ENCODE peak calls at places on chromosomes 6 and 20, in six cellular contexts. One of them, this sample, is unnamed.

GRCh38 chr20:54197621-54198604 is 10.0 kb upstream of the PFDN4 start:
- DNase-seq in H1: no peak
- DNase-seq in neuronal stem cell: no peak
- DNase-seq in IMR-90: peak
- DNase-seq in H9: no peak
- DNase-seq in mesenchymal stem cell: no peak
- DNase-seq in this sample: no peak

GRCh38 chr6:158560787-158561246 is 926 bp downstream of the TMEM181 start:
- DNase-seq in H1: no peak
- DNase-seq in neuronal stem cell: no peak
- DNase-seq in IMR-90: no peak
- DNase-seq in H9: no peak
- DNase-seq in mesenchymal stem cell: peak
- DNase-seq in this sample: peak

GRCh38 chr6:113763311-113763766 is 93.8 kb upstream of the MARCKS start:
- DNase-seq in H1: no peak
- DNase-seq in neuronal stem cell: no peak
- DNase-seq in IMR-90: peak
- DNase-seq in H9: no peak
- DNase-seq in mesenchymal stem cell: no peak
- DNase-seq in this sample: peak

GRCh38 chr6:130734161-130734560 is 93.0 kb upstream of the SMLR1 start:
- DNase-seq in H1: no peak
- DNase-seq in neuronal stem cell: no peak
- DNase-seq in IMR-90: no peak
- DNase-seq in H9: no peak
- DNase-seq in mesenchymal stem cell: no peak
- DNase-seq in this sample: no peak

GRCh38 chr20:52078289-52078688 is 113.3 kb downstream of the ZFP64 start:
- DNase-seq in H1: no peak
- DNase-seq in neuronal stem cell: no peak
- DNase-seq in IMR-90: no peak
- DNase-seq in H9: no peak
- DNase-seq in mesenchymal stem cell: no peak
- DNase-seq in this sample: peak

GRCh38 chr6:88877893-88878292 is 85.5 kb downstream of the RNGTT start:
- DNase-seq in H1: no peak
- DNase-seq in neuronal stem cell: no peak
- DNase-seq in IMR-90: no peak
- DNase-seq in H9: no peak
- DNase-seq in mesenchymal stem cell: no peak
- DNase-seq in this sample: no peak

GRCh38 chr20:61682114-61682997 is 383.3 kb downstream of the TAF4 start:
- DNase-seq in H1: no peak
- DNase-seq in neuronal stem cell: no peak
- DNase-seq in IMR-90: no peak
- DNase-seq in H9: no peak
- DNase-seq in mesenchymal stem cell: no peak
- DNase-seq in this sample: no peak

GRCh38 chr6:37020426-37021211 is 15.2 kb downstream of the FGD2 start:
- DNase-seq in H1: no peak
- DNase-seq in neuronal stem cell: no peak
- DNase-seq in IMR-90: no peak
- DNase-seq in H9: peak
- DNase-seq in mesenchymal stem cell: no peak
- DNase-seq in this sample: no peak

GRCh38 chr6:17490724-17491123 is 97.3 kb downstream of the CAP2 start:
- DNase-seq in H1: peak
- DNase-seq in neuronal stem cell: no peak
- DNase-seq in IMR-90: no peak
- DNase-seq in H9: no peak
- DNase-seq in mesenchymal stem cell: peak
- DNase-seq in this sample: no peak

GRCh38 chr6:112665114-112665513 is 318.0 kb downstream of the RFPL4B start:
- DNase-seq in H1: no peak
- DNase-seq in neuronal stem cell: no peak
- DNase-seq in IMR-90: peak
- DNase-seq in H9: no peak
- DNase-seq in mesenchymal stem cell: peak
- DNase-seq in this sample: no peak

GRCh38 chr6:25617997-25618396 is 34.0 kb upstream of the SCGN start:
- DNase-seq in H1: no peak
- DNase-seq in neuronal stem cell: no peak
- DNase-seq in IMR-90: no peak
- DNase-seq in H9: no peak
- DNase-seq in mesenchymal stem cell: no peak
- DNase-seq in this sample: no peak

GRCh38 chr6:32113386-32114352 is 4.5 kb upstream of the TNXB start:
- DNase-seq in H1: no peak
- DNase-seq in neuronal stem cell: peak
- DNase-seq in IMR-90: peak
- DNase-seq in H9: peak
- DNase-seq in mesenchymal stem cell: peak
- DNase-seq in this sample: peak

GRCh38 chr20:60485012-60485760 is 527.0 kb downstream of the CDH26 start:
- DNase-seq in H1: no peak
- DNase-seq in neuronal stem cell: no peak
- DNase-seq in IMR-90: no peak
- DNase-seq in H9: no peak
- DNase-seq in mesenchymal stem cell: no peak
- DNase-seq in this sample: no peak

GRCh38 chr6:38489951-38490350 is 149.8 kb downstream of the BTBD9 start:
- DNase-seq in H1: no peak
- DNase-seq in neuronal stem cell: no peak
- DNase-seq in IMR-90: peak
- DNase-seq in H9: no peak
- DNase-seq in mesenchymal stem cell: peak
- DNase-seq in this sample: no peak

GRCh38 chr6:33761922-33762629 is 15.4 kb upstream of the IP6K3 start:
- DNase-seq in H1: peak
- DNase-seq in neuronal stem cell: no peak
- DNase-seq in IMR-90: peak
- DNase-seq in H9: peak
- DNase-seq in mesenchymal stem cell: peak
- DNase-seq in this sample: no peak

GRCh38 chr20:53847843-53848185 is 222.6 kb downstream of the BCAS1 start:
- DNase-seq in H1: no peak
- DNase-seq in neuronal stem cell: no peak
- DNase-seq in IMR-90: no peak
- DNase-seq in H9: no peak
- DNase-seq in mesenchymal stem cell: no peak
- DNase-seq in this sample: no peak

GRCh38 chr20:23153696-23154341 is 67.7 kb upstream of the CD93 start:
- DNase-seq in H1: no peak
- DNase-seq in neuronal stem cell: no peak
- DNase-seq in IMR-90: no peak
- DNase-seq in H9: peak
- DNase-seq in mesenchymal stem cell: no peak
- DNase-seq in this sample: no peak

GRCh38 chr20:23152308-23152892 is 66.3 kb upstream of the CD93 start:
- DNase-seq in H1: peak
- DNase-seq in neuronal stem cell: no peak
- DNase-seq in IMR-90: peak
- DNase-seq in H9: peak
- DNase-seq in mesenchymal stem cell: peak
- DNase-seq in this sample: peak

GRCh38 chr20:23151008-23151703 is 65.0 kb upstream of the CD93 start:
- DNase-seq in H1: peak
- DNase-seq in neuronal stem cell: no peak
- DNase-seq in IMR-90: no peak
- DNase-seq in H9: peak
- DNase-seq in mesenchymal stem cell: no peak
- DNase-seq in this sample: no peak

GRCh38 chr20:23151885-23152284 is 65.8 kb upstream of the CD93 start:
- DNase-seq in H1: peak
- DNase-seq in neuronal stem cell: no peak
- DNase-seq in IMR-90: no peak
- DNase-seq in H9: peak
- DNase-seq in mesenchymal stem cell: peak
- DNase-seq in this sample: no peak

DNA sequence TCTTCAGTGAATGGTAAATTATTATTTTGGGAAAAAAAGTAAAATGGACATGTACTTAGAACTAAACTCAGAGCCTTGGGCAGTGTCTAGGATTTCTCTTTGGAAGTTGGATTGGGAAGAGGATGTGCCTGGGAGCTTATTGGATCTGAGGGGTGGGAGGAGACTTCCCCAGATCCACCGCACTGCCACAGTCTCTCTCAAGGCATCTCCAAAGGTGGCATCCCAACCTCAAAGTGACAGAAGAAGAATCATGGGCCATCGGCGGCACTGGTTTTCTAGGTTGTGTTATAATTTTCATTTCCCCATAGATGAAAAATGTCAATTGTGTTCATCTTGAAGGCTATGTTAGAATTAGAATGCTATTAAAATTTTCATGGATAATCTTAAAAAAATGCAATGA is 66.8 kb upstream of the CD93 start:
- DNase-seq in H1: no peak
- DNase-seq in neuronal stem cell: no peak
- DNase-seq in IMR-90: no peak
- DNase-seq in H9: peak
- DNase-seq in mesenchymal stem cell: no peak
- DNase-seq in this sample: no peak
- H3K14ac ChIP-seq in H1: no peak
- H3K14ac ChIP-seq in neuronal stem cell: no peak
- H3K14ac ChIP-seq in IMR-90: no peak
- H3K14ac ChIP-seq in H9: no peak
- H3K14ac ChIP-seq in mesenchymal stem cell: no peak
- H3K14ac ChIP-seq in this sample: no peak

GRCh38 chr6:93779086-93779858 is 359.9 kb upstream of the EPHA7 start:
- DNase-seq in H1: no peak
- DNase-seq in neuronal stem cell: peak
- DNase-seq in IMR-90: no peak
- DNase-seq in H9: no peak
- DNase-seq in mesenchymal stem cell: peak
- DNase-seq in this sample: no peak
- H2BK120ac ChIP-seq in H1: peak
- H2BK120ac ChIP-seq in neuronal stem cell: no peak
- H2BK120ac ChIP-seq in IMR-90: no peak
- H2BK120ac ChIP-seq in H9: no peak
- H2BK120ac ChIP-seq in mesenchymal stem cell: no peak
- H2BK120ac ChIP-seq in this sample: no peak

GRCh38 chr6:66985816-66986215 is 1278.8 kb upstream of the EYS start:
- DNase-seq in H1: no peak
- DNase-seq in neuronal stem cell: no peak
- DNase-seq in IMR-90: no peak
- DNase-seq in H9: no peak
- DNase-seq in mesenchymal stem cell: no peak
- DNase-seq in this sample: no peak
- H3K18ac ChIP-seq in H1: no peak
- H3K18ac ChIP-seq in neuronal stem cell: no peak
- H3K18ac ChIP-seq in IMR-90: no peak
- H3K18ac ChIP-seq in H9: no peak
- H3K18ac ChIP-seq in mesenchymal stem cell: no peak
- H3K18ac ChIP-seq in this sample: no peak

GRCh38 chr6:155187096-155187495 is 76.7 kb upstream of the CLDN20 start:
- DNase-seq in H1: no peak
- DNase-seq in neuronal stem cell: no peak
- DNase-seq in IMR-90: no peak
- DNase-seq in H9: no peak
- DNase-seq in mesenchymal stem cell: peak
- DNase-seq in this sample: no peak
- H3K14ac ChIP-seq in H1: no peak
- H3K14ac ChIP-seq in neuronal stem cell: no peak
- H3K14ac ChIP-seq in IMR-90: no peak
- H3K14ac ChIP-seq in H9: no peak
- H3K14ac ChIP-seq in mesenchymal stem cell: no peak
- H3K14ac ChIP-seq in this sample: no peak

GRCh38 chr6:21665101-21665435 is 71.5 kb downstream of the SOX4 start:
- DNase-seq in H1: no peak
- DNase-seq in neuronal stem cell: peak
- DNase-seq in IMR-90: no peak
- DNase-seq in H9: no peak
- DNase-seq in mesenchymal stem cell: peak
- DNase-seq in this sample: peak
- H2BK120ac ChIP-seq in H1: peak
- H2BK120ac ChIP-seq in neuronal stem cell: peak
- H2BK120ac ChIP-seq in IMR-90: peak
- H2BK120ac ChIP-seq in H9: no peak
- H2BK120ac ChIP-seq in mesenchymal stem cell: no peak
- H2BK120ac ChIP-seq in this sample: peak